ENCODE peak calls at places on chromosomes 11 and 22, in seven cellular contexts. E is adrenal gland, Z is left ventricle myocardium inferior, J is GM12864, I is fibroblast of lung, Q is AG04450, Y is HAP-1. R is an unnamed sample.
A peak's percentile ranks its signal among the peaks of the same experiment; 100 is the strongest.

GRCh38 chr11:112200252-112200651 is 24.9 kb downstream of the BCO2 start:
- DNase-seq in I (no peak), E (no peak), J (no peak), Q (no peak), Z (no peak), Y (no peak), R (no peak)

GRCh38 chr11:6268811-6269210 is 9.2 kb downstream of the CCKBR start:
- DNase-seq in Y (no peak), Q (no peak), E (no peak), Z (no peak), J (no peak), I (no peak), R (no peak)

GRCh38 chr22:49408102-49408836 is 419.4 kb downstream of the BRD1 start:
- DNase-seq in Z (no peak), I (no peak), Q (no peak), E (no peak), J (no peak), Y (no peak), R (no peak)

GRCh38 chr11:125141686-125142535 is 22.6 kb upstream of the PKNOX2 start:
- DNase-seq in Q (no peak), Z (peak; percentile 28), E (peak; percentile 45), Y (peak; percentile 95), J (no peak), I (peak; percentile 35), R (peak; percentile 24)

GRCh38 chr11:61959026-61959608 is 8.3 kb downstream of the FTH1 start:
- DNase-seq in E (peak; percentile 7), I (no peak), Y (no peak), Z (no peak), J (no peak), Q (no peak), R (no peak)

GRCh38 chr11:104531075-104531474 is 367.1 kb upstream of the PDGFD start:
- DNase-seq in J (no peak), Q (no peak), I (peak; percentile 6), Z (no peak), Y (peak; percentile 13), E (no peak), R (peak; percentile 10)

GRCh38 chr22:18076060-18076497 is 1.7 kb upstream of the PEX26 start:
- DNase-seq in Z (no peak), E (peak; percentile 77), Y (peak; percentile 68), J (peak; percentile 68), Q (peak; percentile 80), I (peak; percentile 94), R (peak; percentile 68)

GRCh38 chr22:26617251-26618199 is at the start of gene CRYBB1:
- DNase-seq in I (peak; percentile 31), E (no peak), Z (peak; percentile 41), Y (no peak), Q (no peak), J (no peak), R (no peak)

GRCh38 chr11:3136542-3137455 is 28.3 kb downstream of the OSBPL5 start:
- DNase-seq in E (no peak), I (no peak), Y (no peak), J (no peak), Q (no peak), Z (peak; percentile 16), R (no peak)

GRCh38 chr22:39319284-39320170 is at the start of gene RPL3:
- DNase-seq in E (peak; percentile 96), I (peak; percentile 99), Y (peak; percentile 95), Z (peak; percentile 96), Q (peak; percentile 99), J (peak; percentile 98), R (peak; percentile 100)

GRCh38 chr11:79185351-79185750 is 255.5 kb downstream of the TENM4 start:
- DNase-seq in Z (no peak), I (no peak), J (no peak), Y (no peak), Q (no peak), E (no peak), R (no peak)

GRCh38 chr11:57637626-57638004 is 12.1 kb downstream of the YPEL4 start:
- DNase-seq in E (no peak), I (no peak), J (no peak), Z (no peak), Q (no peak), Y (peak; percentile 74), R (no peak)

GRCh38 chr11:74532496-74533246 is 39.1 kb upstream of the LIPT2 start:
- DNase-seq in Y (no peak), Q (no peak), J (no peak), Z (no peak), I (no peak), E (no peak), R (no peak)

GRCh38 chr11:69605737-69606526 is 35.0 kb upstream of the CCND1 start:
- DNase-seq in J (no peak), Y (no peak), E (no peak), Z (no peak), Q (no peak), I (no peak), R (no peak)

GRCh38 chr11:128359515-128359914 is 227.8 kb downstream of the ETS1 start:
- DNase-seq in E (no peak), Y (no peak), I (peak; percentile 46), J (no peak), Q (no peak), Z (no peak), R (no peak)

GRCh38 chr11:27934830-27935145 is 173.2 kb downstream of the KIF18A start:
- DNase-seq in J (no peak), E (no peak), Y (no peak), Z (no peak), Q (peak; percentile 90), I (peak; percentile 90), R (no peak)

GRCh38 chr11:119193626-119194025 is 8.4 kb downstream of the NHERF4 start:
- DNase-seq in Y (no peak), Q (no peak), Z (no peak), I (no peak), J (no peak), E (no peak), R (no peak)

GRCh38 chr11:32331098-32331497 is 104.2 kb downstream of the WT1 start:
- DNase-seq in J (no peak), Z (no peak), Q (no peak), E (no peak), Y (no peak), I (no peak), R (no peak)

GRCh38 chr11:130439160-130439519 is 9.3 kb upstream of the ADAMTS15 start:
- DNase-seq in I (no peak), E (no peak), Q (no peak), Y (no peak), Z (no peak), J (no peak), R (peak; percentile 87)

GRCh38 chr11:23732026-23732425 is 764.8 kb upstream of the LUZP2 start:
- DNase-seq in J (no peak), I (peak; percentile 36), Z (no peak), E (no peak), Q (peak; percentile 8), Y (no peak), R (no peak)

GRCh38 chr11:129691154-129691553 is 124.5 kb upstream of the TMEM45B start:
- DNase-seq in Z (no peak), Q (no peak), I (no peak), E (no peak), Y (no peak), J (no peak), R (no peak)

GRCh38 chr22:39789794-39790193 is 103.8 kb downstream of the ENTHD1 start:
- DNase-seq in I (no peak), Q (no peak), E (no peak), Y (no peak), J (no peak), Z (no peak), R (no peak)

GRCh38 chr11:134069996-134070845 is 1.3 kb downstream of the JAM3 start:
- DNase-seq in Q (no peak), Y (no peak), J (no peak), I (no peak), Z (no peak), E (no peak), R (no peak)

GRCh38 chr11:58770627-58771457 is 39.1 kb upstream of the GLYAT start:
- DNase-seq in J (no peak), E (no peak), Z (no peak), I (no peak), Y (no peak), Q (no peak), R (no peak)

GRCh38 chr11:108787105-108787504 is 122.2 kb downstream of the DDX10 start:
- DNase-seq in I (no peak), Q (no peak), Y (no peak), E (no peak), Z (no peak), J (no peak), R (no peak)

GRCh38 chr22:29457730-29458129 is 19.3 kb downstream of the RFPL1 start:
- DNase-seq in Q (no peak), Z (no peak), Y (peak; percentile 72), J (no peak), I (peak; percentile 18), E (no peak), R (peak; percentile 31)

GRCh38 chr11:7577883-7578242 is 64.1 kb downstream of the PPFIBP2 start:
- DNase-seq in J (no peak), E (no peak), I (peak; percentile 47), Q (no peak), Y (no peak), Z (no peak), R (peak; percentile 82)

GRCh38 chr11:396948-397548 is 3.0 kb downstream of the PKP3 start:
- DNase-seq in J (no peak), I (peak; percentile 58), Z (peak; percentile 71), E (peak; percentile 63), Y (peak; percentile 85), Q (no peak), R (no peak)
- H3K4me3 ChIP-seq in J (peak overlapping the region; percentile 33), I (no peak overlapping the region), Z (peak overlapping the region; percentile 59), E (no peak overlapping the region), Y (peak overlapping the region; percentile 15), Q (peak overlapping the region; percentile 4), R (no peak overlapping the region)

DNA sequence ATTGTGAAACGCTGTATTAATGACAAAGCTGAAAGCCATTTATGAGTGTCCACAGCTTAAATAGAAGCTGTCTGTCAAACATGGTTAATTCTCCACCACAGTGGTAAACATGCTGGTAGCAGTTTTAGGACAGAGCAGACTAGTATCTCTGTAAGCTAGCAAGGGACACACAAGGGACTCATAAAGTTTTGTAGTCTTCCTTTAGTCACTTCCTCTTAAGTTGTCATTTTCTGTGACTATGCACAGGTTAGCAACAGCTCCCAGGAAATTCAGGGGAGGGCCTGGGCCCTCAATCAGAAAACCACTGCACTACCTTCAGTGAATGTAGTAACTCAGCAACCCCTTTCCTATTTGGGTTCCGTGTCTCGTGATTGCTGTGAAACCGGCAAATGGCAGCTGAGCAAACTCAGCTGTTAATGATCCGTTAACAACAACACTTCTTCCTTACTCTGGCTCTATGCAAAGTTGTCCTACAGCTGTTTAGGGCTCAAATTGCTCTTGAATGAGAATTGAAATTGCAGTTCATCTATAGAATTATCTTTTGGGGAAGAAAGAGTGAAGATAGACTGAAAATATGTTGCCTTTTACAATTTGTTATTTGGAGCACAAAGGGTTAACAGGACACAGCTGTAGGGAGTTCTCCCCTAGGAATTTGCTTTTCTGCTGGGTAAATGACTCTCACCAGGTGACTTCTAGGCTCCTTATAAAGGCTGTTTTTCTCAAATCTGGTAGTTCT is at the start of gene MMP26:
- DNase-seq in Q (no peak), E (no peak), Z (no peak), Y (no peak), J (no peak), I (no peak), R (no peak)
- H3K4me3 ChIP-seq in Q (no peak within 1 kb of the TSS), E (no peak within 1 kb of the TSS), Z (no peak within 1 kb of the TSS), Y (no peak within 1 kb of the TSS), J (no peak within 1 kb of the TSS), I (no peak within 1 kb of the TSS), R (no peak within 1 kb of the TSS)

GRCh38 chr11:65880844-65881421 is 1.3 kb downstream of the CTSW start:
- DNase-seq in Q (no peak), Y (no peak), I (no peak), J (no peak), Z (no peak), E (no peak), R (no peak)
- H3K4me3 ChIP-seq in Q (no peak overlapping the region), Y (no peak overlapping the region), I (no peak overlapping the region), J (no peak overlapping the region), Z (no peak overlapping the region), E (no peak overlapping the region), R (no peak overlapping the region)

GRCh38 chr11:114296190-114296978 is at the start of gene NNMT:
- DNase-seq in Q (peak; percentile 92), I (peak; percentile 98), J (no peak), E (no peak), Z (peak; percentile 68), Y (no peak), R (no peak)
- H3K4me3 ChIP-seq in Q (peak within 1 kb of the TSS; percentile 67), I (peak within 1 kb of the TSS; percentile 56), J (no peak within 1 kb of the TSS), E (no peak within 1 kb of the TSS), Z (peak within 1 kb of the TSS; percentile 61), Y (no peak within 1 kb of the TSS), R (no peak within 1 kb of the TSS)

R was measured in Jurkat, Clone E6-1.